ENCODE peak calls at places on chromosome 4, in four cellular contexts. B is body of pancreas; C is EL; F is stimulated activated CD4-positive, alpha-beta T cell treated with anti-CD3 and anti-CD28 coated beads, Interleukin-15, amount 100 ng/mL, for 1 hour. I is an unnamed sample.

GRCh38 chr4:154622598-154622997 is 10.1 kb upstream of the FGG start:
- DNase-seq in B (peak; percentile 16), C (peak; percentile 28), F (no peak), I (no peak)

GRCh38 chr4:126603210-126603609 is 1029.5 kb upstream of the INTU start:
- DNase-seq in B (no peak), C (no peak), F (no peak), I (no peak)

GRCh38 chr4:53014881-53015280 is 152.8 kb downstream of the RASL11B start:
- DNase-seq in B (no peak), C (no peak), F (no peak), I (no peak)

GRCh38 chr4:38664704-38665401 is 854 bp downstream of the KLF3 start:
- DNase-seq in B (peak; percentile 77), C (peak; percentile 65), F (peak; percentile 33), I (peak; percentile 74)

GRCh38 chr4:87150498-87151261 is 69.7 kb downstream of the KLHL8 start:
- DNase-seq in B (peak; percentile 62), C (peak; percentile 72), F (no peak), I (peak; percentile 73)

GRCh38 chr4:55125763-55126541 is 557 bp upstream of the KDR start:
- DNase-seq in B (no peak), C (peak; percentile 21), F (no peak), I (no peak)

GRCh38 chr4:125951275-125951887 is 636.6 kb downstream of the FAT4 start:
- DNase-seq in B (no peak), C (peak; percentile 58), F (no peak), I (no peak)

GRCh38 chr4:76088719-76089118 is 14.2 kb downstream of the ART3 start:
- DNase-seq in B (no peak), C (no peak), F (no peak), I (no peak)

GRCh38 chr4:141307241-141307689 is 86.6 kb downstream of the ZNF330 start:
- DNase-seq in B (peak; percentile 44), C (peak; percentile 65), F (peak; percentile 1), I (peak; percentile 60)

GRCh38 chr4:856468-856901 is 30.6 kb upstream of the CPLX1 start:
- DNase-seq in B (no peak), C (no peak), F (no peak), I (no peak)

I was measured in testis.